ENCODE peak calls at places on chromosomes 12 and 14, in ten cellular contexts. L, F, D, E, U, O, Y, W, P and Q are unnamed samples.

GRCh38 chr14:74308695-74309094 is 6.0 kb upstream of the ABCD4 start:
- DNase-seq in L (no peak), F (no peak), D (no peak), E (no peak), U (no peak), O (no peak), Y (no peak), W (no peak), P (no peak), Q (no peak)

GRCh38 chr12:93804392-93805179 is 127.4 kb downstream of the CRADD start:
- DNase-seq in L (no peak), F (no peak), D (no peak), E (no peak), U (no peak), O (no peak), Y (peak), W (no peak), P (no peak), Q (no peak)

GRCh38 chr12:45543887-45544286 is 185.6 kb upstream of the ARID2 start:
- DNase-seq in L (peak), F (peak), D (peak), E (peak), U (peak), O (peak), Y (peak), W (peak), P (peak), Q (peak)

GRCh38 chr12:109762071-109762672 is 48.5 kb downstream of the FAM222A start:
- DNase-seq in L (no peak), F (no peak), D (no peak), E (no peak), U (no peak), O (no peak), Y (no peak), W (no peak), P (no peak), Q (no peak)

GRCh38 chr14:104554608-104555401 is 24.8 kb upstream of the C14orf180 start:
- DNase-seq in L (no peak), F (no peak), D (peak), E (no peak), U (no peak), O (no peak), Y (no peak), W (no peak), P (no peak), Q (no peak)

GRCh38 chr14:92093320-92093719 is 13.1 kb downstream of the ATXN3 start:
- DNase-seq in L (no peak), F (no peak), D (peak), E (no peak), U (no peak), O (no peak), Y (no peak), W (no peak), P (no peak), Q (peak)

GRCh38 chr14:70789961-70790360 is 19.4 kb downstream of the MAP3K9 start:
- DNase-seq in L (no peak), F (no peak), D (no peak), E (no peak), U (no peak), O (no peak), Y (no peak), W (no peak), P (no peak), Q (no peak)

GRCh38 chr12:100643246-100643645 is 69.8 kb downstream of the GAS2L3 start:
- DNase-seq in L (no peak), F (no peak), D (no peak), E (no peak), U (no peak), O (no peak), Y (no peak), W (no peak), P (no peak), Q (no peak)

GRCh38 chr12:51196547-51196946 is 21.3 kb downstream of the POU6F1 start:
- DNase-seq in L (no peak), F (no peak), D (no peak), E (no peak), U (no peak), O (no peak), Y (no peak), W (no peak), P (no peak), Q (no peak)

GRCh38 chr14:103624860-103625259 is 4.2 kb upstream of the KLC1 start:
- DNase-seq in L (no peak), F (no peak), D (peak), E (no peak), U (no peak), O (peak), Y (peak), W (no peak), P (no peak), Q (peak)